ENCODE peak calls at places on chromosomes 7 and 10, in six cellular contexts. One of them, this sample, is unnamed.

GRCh38 chr7:20331231-20331880 is 656 bp downstream of the ITGB8 start:
- DNase-seq in kidney epithelial cell: no peak
- DNase-seq in CD4-positive, CD25-positive, alpha-beta regulatory T cell: peak
- DNase-seq in cardiac fibroblast: peak
- DNase-seq in adrenal gland: peak
- DNase-seq in fibroblast of pulmonary artery: peak
- DNase-seq in this sample: peak

GRCh38 chr10:35564276-35564982 is 40.7 kb upstream of the GJD4 start:
- DNase-seq in fibroblast of pulmonary artery: peak
- DNase-seq in adrenal gland: peak
- DNase-seq in kidney epithelial cell: no peak
- DNase-seq in CD4-positive, CD25-positive, alpha-beta regulatory T cell: no peak
- DNase-seq in cardiac fibroblast: peak
- DNase-seq in this sample: peak

GRCh38 chr7:5525271-5526189 is 101.9 kb upstream of the TNRC18 start:
- DNase-seq in cardiac fibroblast: peak
- DNase-seq in fibroblast of pulmonary artery: peak
- DNase-seq in adrenal gland: no peak
- DNase-seq in CD4-positive, CD25-positive, alpha-beta regulatory T cell: peak
- DNase-seq in kidney epithelial cell: no peak
- DNase-seq in this sample: peak

GRCh38 chr7:143303733-143304132 is 12.2 kb upstream of the CLCN1 start:
- DNase-seq in cardiac fibroblast: no peak
- DNase-seq in fibroblast of pulmonary artery: no peak
- DNase-seq in adrenal gland: no peak
- DNase-seq in kidney epithelial cell: no peak
- DNase-seq in CD4-positive, CD25-positive, alpha-beta regulatory T cell: no peak
- DNase-seq in this sample: no peak

GRCh38 chr10:115093286-115093775 is at the start of gene ATRNL1:
- DNase-seq in cardiac fibroblast: no peak
- DNase-seq in adrenal gland: peak
- DNase-seq in kidney epithelial cell: no peak
- DNase-seq in CD4-positive, CD25-positive, alpha-beta regulatory T cell: no peak
- DNase-seq in fibroblast of pulmonary artery: peak
- DNase-seq in this sample: peak

GRCh38 chr7:27424749-27425148 is 182.1 kb downstream of the EVX1 start:
- DNase-seq in CD4-positive, CD25-positive, alpha-beta regulatory T cell: no peak
- DNase-seq in cardiac fibroblast: no peak
- DNase-seq in fibroblast of pulmonary artery: no peak
- DNase-seq in kidney epithelial cell: no peak
- DNase-seq in adrenal gland: no peak
- DNase-seq in this sample: no peak

GRCh38 chr10:11553773-11554381 is 57.6 kb downstream of the USP6NL start:
- DNase-seq in adrenal gland: no peak
- DNase-seq in fibroblast of pulmonary artery: no peak
- DNase-seq in cardiac fibroblast: no peak
- DNase-seq in CD4-positive, CD25-positive, alpha-beta regulatory T cell: no peak
- DNase-seq in kidney epithelial cell: no peak
- DNase-seq in this sample: no peak

GRCh38 chr7:46681865-46682503 is 760.9 kb upstream of the IGFBP3 start:
- DNase-seq in adrenal gland: no peak
- DNase-seq in kidney epithelial cell: no peak
- DNase-seq in fibroblast of pulmonary artery: no peak
- DNase-seq in cardiac fibroblast: no peak
- DNase-seq in CD4-positive, CD25-positive, alpha-beta regulatory T cell: no peak
- DNase-seq in this sample: no peak

GRCh38 chr7:43018446-43018845 is 86.3 kb downstream of the MRPL32 start:
- DNase-seq in fibroblast of pulmonary artery: peak
- DNase-seq in adrenal gland: no peak
- DNase-seq in cardiac fibroblast: peak
- DNase-seq in CD4-positive, CD25-positive, alpha-beta regulatory T cell: no peak
- DNase-seq in kidney epithelial cell: no peak
- DNase-seq in this sample: no peak

GRCh38 chr7:75889826-75890225 is 11.0 kb downstream of the RHBDD2 start:
- DNase-seq in adrenal gland: no peak
- DNase-seq in cardiac fibroblast: peak
- DNase-seq in kidney epithelial cell: no peak
- DNase-seq in fibroblast of pulmonary artery: no peak
- DNase-seq in CD4-positive, CD25-positive, alpha-beta regulatory T cell: no peak
- DNase-seq in this sample: no peak

GRCh38 chr10:89550509-89550908 is 15.1 kb upstream of the SLC16A12 start:
- DNase-seq in cardiac fibroblast: peak
- DNase-seq in adrenal gland: no peak
- DNase-seq in fibroblast of pulmonary artery: peak
- DNase-seq in CD4-positive, CD25-positive, alpha-beta regulatory T cell: no peak
- DNase-seq in kidney epithelial cell: no peak
- DNase-seq in this sample: no peak

GRCh38 chr10:27745719-27746363 is at the start of gene MKX:
- DNase-seq in adrenal gland: peak
- DNase-seq in fibroblast of pulmonary artery: no peak
- DNase-seq in cardiac fibroblast: peak
- DNase-seq in CD4-positive, CD25-positive, alpha-beta regulatory T cell: no peak
- DNase-seq in kidney epithelial cell: no peak
- DNase-seq in this sample: peak

GRCh38 chr7:106659963-106660861 is 746 bp downstream of the CCDC71L start:
- DNase-seq in kidney epithelial cell: no peak
- DNase-seq in CD4-positive, CD25-positive, alpha-beta regulatory T cell: peak
- DNase-seq in cardiac fibroblast: peak
- DNase-seq in fibroblast of pulmonary artery: peak
- DNase-seq in adrenal gland: peak
- DNase-seq in this sample: peak

GRCh38 chr7:158819571-158820203 is 9.6 kb downstream of the ESYT2 start:
- DNase-seq in kidney epithelial cell: no peak
- DNase-seq in adrenal gland: no peak
- DNase-seq in CD4-positive, CD25-positive, alpha-beta regulatory T cell: no peak
- DNase-seq in cardiac fibroblast: peak
- DNase-seq in fibroblast of pulmonary artery: peak
- DNase-seq in this sample: peak

GRCh38 chr10:72736176-72736795 is 44.3 kb downstream of the MCU start:
- DNase-seq in CD4-positive, CD25-positive, alpha-beta regulatory T cell: no peak
- DNase-seq in fibroblast of pulmonary artery: peak
- DNase-seq in adrenal gland: no peak
- DNase-seq in kidney epithelial cell: no peak
- DNase-seq in cardiac fibroblast: peak
- DNase-seq in this sample: peak

GRCh38 chr7:36262706-36263484 is 109.8 kb downstream of the EEPD1 start:
- DNase-seq in fibroblast of pulmonary artery: no peak
- DNase-seq in cardiac fibroblast: no peak
- DNase-seq in kidney epithelial cell: no peak
- DNase-seq in CD4-positive, CD25-positive, alpha-beta regulatory T cell: no peak
- DNase-seq in adrenal gland: no peak
- DNase-seq in this sample: no peak

GRCh38 chr7:130947792-130948580 is 214.0 kb upstream of the KLF14 start:
- DNase-seq in kidney epithelial cell: no peak
- DNase-seq in cardiac fibroblast: no peak
- DNase-seq in fibroblast of pulmonary artery: no peak
- DNase-seq in CD4-positive, CD25-positive, alpha-beta regulatory T cell: no peak
- DNase-seq in adrenal gland: no peak
- DNase-seq in this sample: no peak

GRCh38 chr10:75261813-75262725 is 26.3 kb upstream of the COMTD1 start:
- DNase-seq in cardiac fibroblast: no peak
- DNase-seq in fibroblast of pulmonary artery: no peak
- DNase-seq in CD4-positive, CD25-positive, alpha-beta regulatory T cell: no peak
- DNase-seq in adrenal gland: no peak
- DNase-seq in kidney epithelial cell: no peak
- DNase-seq in this sample: no peak

GRCh38 chr7:81957517-81957916 is 187.7 kb upstream of the HGF start:
- DNase-seq in cardiac fibroblast: peak
- DNase-seq in fibroblast of pulmonary artery: no peak
- DNase-seq in CD4-positive, CD25-positive, alpha-beta regulatory T cell: no peak
- DNase-seq in adrenal gland: no peak
- DNase-seq in kidney epithelial cell: no peak
- DNase-seq in this sample: no peak

GRCh38 chr10:112956631-112957350 is 6.7 kb downstream of the TCF7L2 start:
- DNase-seq in fibroblast of pulmonary artery: no peak
- DNase-seq in adrenal gland: no peak
- DNase-seq in CD4-positive, CD25-positive, alpha-beta regulatory T cell: no peak
- DNase-seq in cardiac fibroblast: no peak
- DNase-seq in kidney epithelial cell: no peak
- DNase-seq in this sample: no peak

GRCh38 chr10:112957589-112958202 is 7.6 kb downstream of the TCF7L2 start:
- DNase-seq in fibroblast of pulmonary artery: no peak
- DNase-seq in adrenal gland: no peak
- DNase-seq in CD4-positive, CD25-positive, alpha-beta regulatory T cell: no peak
- DNase-seq in cardiac fibroblast: no peak
- DNase-seq in kidney epithelial cell: no peak
- DNase-seq in this sample: peak

GRCh38 chr10:112960151-112960681 is 10.2 kb downstream of the TCF7L2 start:
- DNase-seq in fibroblast of pulmonary artery: no peak
- DNase-seq in kidney epithelial cell: no peak
- DNase-seq in adrenal gland: no peak
- DNase-seq in cardiac fibroblast: no peak
- DNase-seq in CD4-positive, CD25-positive, alpha-beta regulatory T cell: no peak
- DNase-seq in this sample: peak

GRCh38 chr10:112959207-112959838 is 9.3 kb downstream of the TCF7L2 start:
- DNase-seq in CD4-positive, CD25-positive, alpha-beta regulatory T cell: no peak
- DNase-seq in kidney epithelial cell: no peak
- DNase-seq in cardiac fibroblast: peak
- DNase-seq in fibroblast of pulmonary artery: peak
- DNase-seq in adrenal gland: no peak
- DNase-seq in this sample: peak

GRCh38 chr10:112958275-112958995 is 8.4 kb downstream of the TCF7L2 start:
- DNase-seq in CD4-positive, CD25-positive, alpha-beta regulatory T cell: no peak
- DNase-seq in fibroblast of pulmonary artery: peak
- DNase-seq in adrenal gland: no peak
- DNase-seq in cardiac fibroblast: peak
- DNase-seq in kidney epithelial cell: peak
- DNase-seq in this sample: peak
- H3K4me3 ChIP-seq in CD4-positive, CD25-positive, alpha-beta regulatory T cell: no peak
- H3K4me3 ChIP-seq in fibroblast of pulmonary artery: no peak
- H3K4me3 ChIP-seq in adrenal gland: no peak
- H3K4me3 ChIP-seq in cardiac fibroblast: no peak
- H3K4me3 ChIP-seq in kidney epithelial cell: no peak
- H3K4me3 ChIP-seq in this sample: peak

GRCh38 chr7:7739718-7740355 is 21.4 kb upstream of the RPA3 start:
- DNase-seq in fibroblast of pulmonary artery: no peak
- DNase-seq in adrenal gland: no peak
- DNase-seq in cardiac fibroblast: no peak
- DNase-seq in CD4-positive, CD25-positive, alpha-beta regulatory T cell: no peak
- DNase-seq in kidney epithelial cell: no peak
- DNase-seq in this sample: no peak
- H3K4me3 ChIP-seq in fibroblast of pulmonary artery: no peak
- H3K4me3 ChIP-seq in adrenal gland: no peak
- H3K4me3 ChIP-seq in cardiac fibroblast: no peak
- H3K4me3 ChIP-seq in CD4-positive, CD25-positive, alpha-beta regulatory T cell: no peak
- H3K4me3 ChIP-seq in kidney epithelial cell: no peak
- H3K4me3 ChIP-seq in this sample: no peak

GRCh38 chr10:46285300-46285699 is 1.5 kb upstream of the ANTXRL start:
- DNase-seq in CD4-positive, CD25-positive, alpha-beta regulatory T cell: no peak
- DNase-seq in kidney epithelial cell: no peak
- DNase-seq in cardiac fibroblast: no peak
- DNase-seq in fibroblast of pulmonary artery: no peak
- DNase-seq in adrenal gland: no peak
- DNase-seq in this sample: no peak

GRCh38 chr10:46283217-46283944 is 3.4 kb upstream of the ANTXRL start:
- DNase-seq in kidney epithelial cell: no peak
- DNase-seq in CD4-positive, CD25-positive, alpha-beta regulatory T cell: no peak
- DNase-seq in adrenal gland: no peak
- DNase-seq in fibroblast of pulmonary artery: no peak
- DNase-seq in cardiac fibroblast: peak
- DNase-seq in this sample: no peak

GRCh38 chr10:46283945-46284285 is 2.9 kb upstream of the ANTXRL start:
- DNase-seq in CD4-positive, CD25-positive, alpha-beta regulatory T cell: no peak
- DNase-seq in kidney epithelial cell: no peak
- DNase-seq in fibroblast of pulmonary artery: no peak
- DNase-seq in adrenal gland: no peak
- DNase-seq in cardiac fibroblast: no peak
- DNase-seq in this sample: no peak

GRCh38 chr10:46284286-46285229 is 2.2 kb upstream of the ANTXRL start:
- DNase-seq in cardiac fibroblast: peak
- DNase-seq in CD4-positive, CD25-positive, alpha-beta regulatory T cell: peak
- DNase-seq in fibroblast of pulmonary artery: peak
- DNase-seq in adrenal gland: peak
- DNase-seq in kidney epithelial cell: no peak
- DNase-seq in this sample: peak

DNA sequence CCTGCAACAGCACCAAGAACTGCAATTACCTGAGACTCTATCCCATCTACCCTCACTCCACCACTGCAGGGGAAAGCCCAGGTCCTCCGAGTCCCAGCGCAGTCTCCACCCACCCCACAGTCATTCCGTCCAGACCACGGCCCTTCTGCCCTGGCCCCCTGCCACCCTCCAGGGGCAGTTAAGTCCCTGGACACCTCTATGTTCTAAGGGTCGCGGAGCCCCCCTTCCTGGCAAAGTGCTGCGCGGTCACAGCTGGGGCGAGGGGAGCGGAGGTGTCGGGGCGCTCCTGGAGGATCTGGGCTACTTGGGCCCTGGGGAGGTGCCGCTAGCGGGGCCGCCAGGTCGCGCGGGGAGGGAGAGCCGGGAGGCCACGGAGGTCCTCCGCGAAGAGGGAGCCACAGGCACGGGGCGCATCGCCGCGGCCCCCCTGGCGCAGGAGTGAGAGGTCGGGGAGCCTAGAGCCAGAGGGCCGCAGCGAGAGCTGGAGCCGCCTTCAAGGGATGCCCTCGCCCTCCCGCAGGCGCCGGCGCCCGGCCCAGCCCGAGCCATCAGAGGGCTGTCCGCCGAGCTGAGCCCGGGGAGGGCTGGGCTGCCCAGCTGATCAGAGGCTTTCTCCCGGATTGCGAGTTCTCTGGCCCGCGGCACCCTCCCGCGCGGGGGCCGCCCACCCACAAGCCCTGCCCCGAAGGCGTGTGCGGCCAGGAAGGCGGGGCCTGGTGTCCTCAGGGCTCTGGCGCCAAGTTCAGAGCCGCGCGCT is 4.2 kb upstream of the ANTXRL start:
- DNase-seq in CD4-positive, CD25-positive, alpha-beta regulatory T cell: peak
- DNase-seq in adrenal gland: peak
- DNase-seq in kidney epithelial cell: no peak
- DNase-seq in fibroblast of pulmonary artery: peak
- DNase-seq in cardiac fibroblast: peak
- DNase-seq in this sample: peak
- H3K4me3 ChIP-seq in CD4-positive, CD25-positive, alpha-beta regulatory T cell: no peak
- H3K4me3 ChIP-seq in adrenal gland: no peak
- H3K4me3 ChIP-seq in kidney epithelial cell: peak
- H3K4me3 ChIP-seq in fibroblast of pulmonary artery: peak
- H3K4me3 ChIP-seq in cardiac fibroblast: peak
- H3K4me3 ChIP-seq in this sample: peak

DNA sequence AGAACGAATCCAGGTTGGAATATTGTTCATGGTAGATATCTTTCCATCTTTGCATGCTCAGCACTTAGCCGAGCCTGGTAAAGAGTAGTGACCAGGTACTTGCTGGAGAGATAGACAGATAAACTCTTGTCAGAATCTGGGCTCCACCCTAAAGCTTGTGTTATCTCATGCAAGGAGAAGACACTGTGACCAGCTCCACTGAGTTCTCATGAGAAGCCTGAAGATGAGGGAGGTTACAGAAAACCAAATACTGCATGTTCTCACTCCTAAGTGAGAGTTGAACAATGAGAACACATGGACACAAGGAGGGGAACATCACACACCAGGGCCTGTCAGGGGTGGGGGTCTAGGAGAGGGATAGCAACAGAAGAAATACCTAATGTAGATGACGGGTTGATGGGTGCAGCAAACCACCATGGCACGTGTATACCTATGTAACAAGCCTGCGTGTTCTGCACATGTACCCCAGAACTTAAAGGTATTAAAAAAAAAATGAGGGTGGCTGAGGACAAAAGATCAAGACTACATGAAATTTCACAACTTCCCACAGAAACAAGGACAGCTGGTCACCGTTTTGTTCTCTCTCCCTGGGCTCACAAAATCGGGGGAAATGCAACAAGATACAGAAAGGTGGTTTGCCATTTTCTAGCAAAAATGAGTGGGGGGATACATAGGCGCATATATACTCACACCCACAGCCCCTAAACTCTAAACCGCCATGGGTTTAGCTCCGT is 17.4 kb downstream of the DLG5 start:
- DNase-seq in cardiac fibroblast: peak
- DNase-seq in adrenal gland: no peak
- DNase-seq in fibroblast of pulmonary artery: no peak
- DNase-seq in kidney epithelial cell: no peak
- DNase-seq in CD4-positive, CD25-positive, alpha-beta regulatory T cell: no peak
- DNase-seq in this sample: peak
- H3K4me3 ChIP-seq in cardiac fibroblast: no peak
- H3K4me3 ChIP-seq in adrenal gland: no peak
- H3K4me3 ChIP-seq in fibroblast of pulmonary artery: no peak
- H3K4me3 ChIP-seq in kidney epithelial cell: no peak
- H3K4me3 ChIP-seq in CD4-positive, CD25-positive, alpha-beta regulatory T cell: no peak
- H3K4me3 ChIP-seq in this sample: peak